ENCODE peak calls at places on chromosomes 12 and 14, in seven cellular contexts. E is suprapubic skin, I is cardiac muscle cell, N is fibroblast of pulmonary artery, H is uterus, O is testis, W is body of pancreas. Q is an unnamed sample.

GRCh38 chr12:50508420-50508819 is 3.6 kb downstream of the DIP2B start:
- DNase-seq in E (no peak), I (no peak), N (no peak), H (no peak), O (no peak), W (no peak), Q (no peak)

GRCh38 chr12:50195832-50196231 is 28.7 kb upstream of the CERS5 start:
- DNase-seq in E (no peak), I (no peak), N (no peak), H (peak), O (no peak), W (no peak), Q (no peak)

GRCh38 chr12:101038289-101038871 is 171.7 kb downstream of the SLC5A8 start:
- DNase-seq in E (no peak), I (no peak), N (peak), H (no peak), O (no peak), W (no peak), Q (peak)

GRCh38 chr12:10618338-10618987 is 5.1 kb upstream of the MAGOHB start:
- DNase-seq in E (no peak), I (no peak), N (peak), H (no peak), O (no peak), W (no peak), Q (peak)

GRCh38 chr12:64269161-64269560 is 47.1 kb upstream of the KICS2 start:
- DNase-seq in E (no peak), I (peak), N (no peak), H (no peak), O (no peak), W (no peak), Q (no peak)

GRCh38 chr12:54204316-54204715 is 15.5 kb upstream of the SMUG1 start:
- DNase-seq in E (no peak), I (no peak), N (no peak), H (no peak), O (no peak), W (no peak), Q (no peak)

GRCh38 chr12:120759591-120760348 is 34.1 kb downstream of the ACADS start:
- DNase-seq in E (no peak), I (no peak), N (no peak), H (no peak), O (no peak), W (no peak), Q (no peak)

GRCh38 chr14:32509632-32510187 is 180.6 kb downstream of the AKAP6 start:
- DNase-seq in E (no peak), I (no peak), N (peak), H (peak), O (peak), W (peak), Q (peak)

GRCh38 chr12:88015825-88016224 is 13.4 kb downstream of the C12orf50 start:
- DNase-seq in E (no peak), I (no peak), N (no peak), H (no peak), O (no peak), W (no peak), Q (no peak)

GRCh38 chr12:60194682-60195081 is 598.9 kb downstream of the SLC16A7 start:
- DNase-seq in E (no peak), I (no peak), N (peak), H (no peak), O (no peak), W (no peak), Q (peak)

DNA sequence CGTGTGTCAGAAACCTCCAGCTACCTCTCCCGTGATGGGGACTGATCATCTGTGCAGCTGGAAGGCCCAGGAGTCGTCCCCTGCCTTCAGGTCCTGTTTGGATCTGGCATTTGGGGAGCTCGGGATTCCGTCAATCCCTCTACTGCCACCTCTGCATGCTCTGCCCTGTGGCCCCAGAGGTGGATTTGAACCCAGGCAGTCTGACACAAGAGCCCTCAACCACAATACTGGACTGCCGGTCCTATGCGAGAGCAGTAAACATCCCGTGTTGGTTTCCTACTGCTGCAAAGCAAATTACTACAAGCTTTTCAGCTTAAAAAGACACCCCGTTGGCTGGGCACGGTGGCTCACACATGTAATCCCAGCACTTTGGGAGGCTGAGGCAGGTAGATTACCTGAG is 121.9 kb upstream of the FKBP4 start:
- DNase-seq in E (peak), I (no peak), N (no peak), H (no peak), O (no peak), W (no peak), Q (no peak)
- H3K4me3 ChIP-seq in E (no peak), I (no peak), N (no peak), H (no peak), O (no peak), W (no peak), Q (no peak)

GRCh38 chr14:96309907-96310330 is 53.2 kb downstream of the ATG2B start:
- DNase-seq in E (no peak), I (no peak), N (no peak), H (no peak), O (no peak), W (no peak), Q (no peak)
- TF ChIP-seq CTCF in E (no peak), I (no peak), N (no peak), H (no peak), O (no peak), W (no peak), Q (no peak)

GRCh38 chr12:27334721-27335082 is 2.1 kb downstream of the BMAL2 start:
- DNase-seq in E (no peak), I (no peak), N (no peak), H (no peak), O (no peak), W (no peak), Q (no peak)

GRCh38 chr12:27334052-27334720 is 1.6 kb downstream of the BMAL2 start:
- DNase-seq in E (no peak), I (no peak), N (no peak), H (no peak), O (no peak), W (no peak), Q (no peak)

GRCh38 chr12:27336254-27336653 is 3.6 kb downstream of the BMAL2 start:
- DNase-seq in E (no peak), I (no peak), N (no peak), H (no peak), O (no peak), W (no peak), Q (no peak)

GRCh38 chr12:27337376-27337775 is 4.7 kb downstream of the BMAL2 start:
- DNase-seq in E (no peak), I (no peak), N (no peak), H (no peak), O (no peak), W (no peak), Q (no peak)

DNA sequence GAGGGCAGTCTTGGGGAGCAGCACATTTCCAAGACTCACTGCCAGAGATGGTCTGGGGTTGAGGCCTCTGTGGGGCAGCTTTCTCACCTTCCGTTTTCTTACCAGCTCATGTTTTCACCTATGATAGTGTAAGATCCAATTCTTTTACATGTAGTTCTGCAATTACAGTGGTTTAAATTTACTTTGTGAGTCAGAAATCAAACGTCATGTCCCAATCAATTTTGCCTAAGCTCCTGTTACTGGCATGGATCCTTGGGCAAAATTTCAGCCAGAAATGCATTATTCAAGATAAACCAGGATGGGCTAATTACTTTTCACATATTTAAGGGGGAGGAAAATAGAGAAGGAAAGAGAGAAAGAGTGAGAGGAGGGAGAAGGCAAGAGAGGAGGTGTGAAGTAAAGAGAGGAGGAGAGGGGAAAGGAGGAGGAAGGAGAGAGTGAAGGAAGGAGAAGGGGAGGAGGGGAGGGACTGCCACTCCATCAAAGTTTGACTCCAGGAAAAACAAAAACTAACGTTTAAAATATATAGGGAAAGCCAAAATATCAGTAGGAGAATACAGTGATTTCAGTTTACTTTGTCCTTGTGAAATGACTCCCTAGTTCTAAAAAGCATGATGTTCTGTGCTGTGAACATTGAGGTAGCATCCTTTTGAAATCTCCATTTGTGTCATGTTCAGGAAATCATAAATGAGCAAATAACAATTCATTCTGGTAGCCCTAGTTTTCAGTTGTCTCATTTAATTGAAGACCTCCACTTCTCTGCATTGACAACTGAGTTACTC is 2.9 kb downstream of the BMAL2 start:
- DNase-seq in E (no peak), I (no peak), N (no peak), H (no peak), O (no peak), W (peak), Q (peak)
- H3K4me3 ChIP-seq in E (no peak), I (no peak), N (no peak), H (no peak), O (no peak), W (no peak), Q (no peak)

GRCh38 chr12:14852880-14853279 is 9.6 kb upstream of the ART4 start:
- DNase-seq in E (no peak), I (no peak), N (no peak), H (no peak), O (no peak), W (no peak), Q (no peak)

GRCh38 chr12:14860490-14860889 is 17.2 kb upstream of the ART4 start:
- DNase-seq in E (no peak), I (no peak), N (no peak), H (no peak), O (no peak), W (no peak), Q (no peak)

GRCh38 chr12:14853966-14854365 is 10.6 kb upstream of the ART4 start:
- DNase-seq in E (peak), I (no peak), N (no peak), H (no peak), O (peak), W (no peak), Q (peak)

GRCh38 chr12:14854586-14855163 is 11.3 kb upstream of the ART4 start:
- DNase-seq in E (no peak), I (no peak), N (no peak), H (no peak), O (no peak), W (no peak), Q (peak)

DNA sequence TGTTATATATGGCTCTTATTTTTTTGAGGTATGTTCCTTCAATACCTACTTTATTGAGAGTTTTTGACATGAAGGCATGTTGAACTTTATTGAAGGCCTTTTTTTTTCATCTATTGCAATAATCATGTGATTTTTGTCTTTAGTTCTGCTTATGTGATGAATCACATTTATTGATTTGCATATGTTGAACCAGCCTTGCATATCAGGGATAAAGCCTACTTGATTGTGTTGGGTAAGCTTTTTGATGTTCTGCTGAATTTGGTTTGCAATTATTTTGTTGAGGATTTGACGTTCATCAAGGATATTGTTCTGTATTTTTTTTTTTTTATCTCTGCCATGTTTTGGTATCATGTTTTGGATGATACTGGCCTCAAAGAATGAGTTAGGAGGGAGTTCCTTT is 15.2 kb upstream of the ART4 start:
- DNase-seq in E (no peak), I (no peak), N (no peak), H (no peak), O (no peak), W (no peak), Q (no peak)
- TF ChIP-seq CTCF in E (no peak), I (no peak), N (no peak), H (no peak), O (no peak), W (no peak), Q (no peak)

DNA sequence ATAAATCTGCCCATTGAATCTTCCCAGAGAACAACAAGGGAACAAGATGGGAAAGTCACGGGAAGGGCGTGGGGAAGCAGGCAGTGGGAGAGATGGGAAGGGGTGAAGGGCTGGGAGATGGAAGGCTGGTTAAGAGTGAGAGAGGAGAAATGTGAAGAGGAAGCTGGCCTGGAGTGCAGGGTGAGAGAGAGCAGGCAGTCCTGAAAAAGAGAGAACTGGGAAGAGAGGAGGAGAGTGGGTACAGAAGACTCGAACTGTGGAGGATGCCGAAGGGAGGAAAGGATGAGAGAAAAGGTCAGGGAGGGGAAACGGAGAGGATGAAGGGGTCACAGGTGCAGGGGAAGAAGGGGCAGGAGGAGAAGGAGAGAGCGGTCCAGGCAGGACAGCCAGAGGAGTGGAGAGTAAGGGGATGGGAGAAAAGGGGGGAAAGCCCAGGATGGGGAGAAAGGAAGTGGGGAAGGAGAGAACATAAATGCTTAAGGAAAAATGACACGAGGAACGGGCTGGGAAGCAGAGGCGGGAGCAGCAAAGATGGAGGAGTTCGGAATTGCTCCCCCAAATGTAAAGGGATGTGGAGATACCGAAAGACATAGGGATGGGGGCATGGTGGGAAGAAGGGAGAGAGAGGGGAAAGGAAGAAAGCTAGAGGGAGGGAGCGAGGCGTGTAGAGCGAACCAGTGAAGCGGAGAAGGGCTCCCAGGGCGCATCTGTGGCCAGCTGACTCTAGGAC is 1.2 kb downstream of the PIANP start:
- DNase-seq in E (peak), I (no peak), N (no peak), H (no peak), O (no peak), W (no peak), Q (no peak)
- H3K4me3 ChIP-seq in E (peak), I (peak), N (peak), H (peak), O (peak), W (no peak), Q (peak)

DNA sequence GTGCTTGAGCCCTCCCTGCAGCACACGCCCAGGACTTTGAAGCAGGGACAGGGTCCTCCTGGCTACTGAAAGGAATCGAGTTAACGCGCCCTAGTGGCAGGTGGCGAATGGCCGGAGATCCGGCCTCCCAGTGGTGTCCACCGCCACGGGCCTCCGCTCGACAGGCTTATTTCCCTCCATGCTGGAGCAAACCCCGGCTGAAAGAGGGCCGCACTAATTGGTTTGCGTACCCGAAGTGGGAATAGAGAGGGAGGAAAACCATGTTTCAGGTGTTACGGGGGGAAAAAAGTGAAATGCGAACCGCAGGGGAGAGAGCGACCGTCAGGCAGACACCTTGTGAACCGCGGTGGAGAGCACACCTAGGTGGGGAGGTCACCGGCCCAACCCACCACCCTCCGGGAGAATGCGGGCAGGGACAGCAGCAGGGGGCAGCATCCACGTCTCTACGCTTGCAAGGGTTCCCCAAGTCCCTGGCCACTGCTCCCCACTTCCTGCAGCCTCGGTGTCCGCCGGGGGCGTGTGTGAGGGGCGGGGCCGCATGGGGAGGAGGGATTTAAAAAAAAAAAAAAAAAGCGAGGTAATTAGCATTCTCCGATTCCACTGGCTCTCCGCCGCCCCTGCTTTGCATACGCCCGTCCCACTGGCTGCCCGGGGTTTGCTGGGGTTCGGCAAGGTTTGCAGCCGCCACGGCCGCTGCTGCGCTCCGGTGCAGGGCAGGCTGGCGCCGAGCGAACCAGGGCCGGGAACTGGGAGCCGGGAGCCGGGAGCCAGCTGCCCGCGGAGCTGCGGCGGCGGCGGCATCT is 224.6 kb upstream of the CRY1 start:
- DNase-seq in E (peak), I (peak), N (peak), H (no peak), O (peak), W (peak), Q (peak)
- TF ChIP-seq CTCF in E (no peak), I (no peak), N (no peak), H (no peak), O (no peak), W (peak), Q (peak)